ENCODE peak calls at places on chromosomes 5 and 9, in seven cellular contexts. One of them, this sample, is unnamed.
A peak's percentile ranks its signal among the peaks of the same experiment; 100 is the strongest.

GRCh38 chr9:91474656-91475055 is 51.0 kb upstream of the NFIL3 start:
- DNase-seq in thyroid gland: no peak
- DNase-seq in PC-3: peak; percentile 47
- DNase-seq in GM23338: no peak
- DNase-seq in ovary: no peak
- DNase-seq in cardiac muscle cell: peak; percentile 66
- DNase-seq in SK-N-SH: no peak
- DNase-seq in this sample: no peak

GRCh38 chr5:171137768-171138540 is 171.1 kb upstream of the TLX3 start:
- DNase-seq in thyroid gland: no peak
- DNase-seq in PC-3: peak; percentile 75
- DNase-seq in GM23338: no peak
- DNase-seq in ovary: no peak
- DNase-seq in cardiac muscle cell: no peak
- DNase-seq in SK-N-SH: no peak
- DNase-seq in this sample: no peak

GRCh38 chr5:78888580-78889187 is 96.4 kb downstream of the ARSB start:
- DNase-seq in thyroid gland: peak; percentile 14
- DNase-seq in PC-3: no peak
- DNase-seq in GM23338: no peak
- DNase-seq in ovary: peak; percentile 25
- DNase-seq in cardiac muscle cell: no peak
- DNase-seq in SK-N-SH: no peak
- DNase-seq in this sample: no peak

GRCh38 chr5:137582218-137582617 is 83.1 kb upstream of the SPOCK1 start:
- DNase-seq in thyroid gland: no peak
- DNase-seq in PC-3: no peak
- DNase-seq in GM23338: no peak
- DNase-seq in ovary: no peak
- DNase-seq in cardiac muscle cell: no peak
- DNase-seq in SK-N-SH: no peak
- DNase-seq in this sample: no peak

GRCh38 chr9:9881692-9882091 is 731.1 kb downstream of the PTPRD start:
- DNase-seq in thyroid gland: no peak
- DNase-seq in PC-3: no peak
- DNase-seq in GM23338: no peak
- DNase-seq in ovary: no peak
- DNase-seq in cardiac muscle cell: no peak
- DNase-seq in SK-N-SH: no peak
- DNase-seq in this sample: no peak

GRCh38 chr5:91928751-91929521 is 545.8 kb upstream of the ARRDC3 start:
- DNase-seq in thyroid gland: no peak
- DNase-seq in PC-3: peak; percentile 67
- DNase-seq in GM23338: peak; percentile 67
- DNase-seq in ovary: no peak
- DNase-seq in cardiac muscle cell: peak; percentile 30
- DNase-seq in SK-N-SH: peak; percentile 25
- DNase-seq in this sample: no peak

GRCh38 chr9:126375386-126375785 is 48.8 kb downstream of the MVB12B start:
- DNase-seq in thyroid gland: no peak
- DNase-seq in PC-3: peak; percentile 46
- DNase-seq in GM23338: peak; percentile 38
- DNase-seq in ovary: no peak
- DNase-seq in cardiac muscle cell: peak; percentile 33
- DNase-seq in SK-N-SH: peak; percentile 49
- DNase-seq in this sample: no peak

GRCh38 chr5:81760521-81760920 is 9.6 kb upstream of the SSBP2 start:
- DNase-seq in thyroid gland: no peak
- DNase-seq in PC-3: no peak
- DNase-seq in GM23338: no peak
- DNase-seq in ovary: no peak
- DNase-seq in cardiac muscle cell: no peak
- DNase-seq in SK-N-SH: no peak
- DNase-seq in this sample: no peak

GRCh38 chr5:181203842-181204560 is 995 bp downstream of the TRIM7 start:
- DNase-seq in thyroid gland: peak; percentile 47
- DNase-seq in PC-3: no peak
- DNase-seq in GM23338: peak; percentile 64
- DNase-seq in ovary: no peak
- DNase-seq in cardiac muscle cell: no peak
- DNase-seq in SK-N-SH: peak; percentile 73
- DNase-seq in this sample: no peak
- TF ChIP-seq CTCF in thyroid gland: no peak
- TF ChIP-seq CTCF in PC-3: no peak
- TF ChIP-seq CTCF in GM23338: no peak
- TF ChIP-seq CTCF in ovary: no peak
- TF ChIP-seq CTCF in cardiac muscle cell: no peak
- TF ChIP-seq CTCF in SK-N-SH: peak; percentile 8
- TF ChIP-seq CTCF in this sample: no peak

DNA sequence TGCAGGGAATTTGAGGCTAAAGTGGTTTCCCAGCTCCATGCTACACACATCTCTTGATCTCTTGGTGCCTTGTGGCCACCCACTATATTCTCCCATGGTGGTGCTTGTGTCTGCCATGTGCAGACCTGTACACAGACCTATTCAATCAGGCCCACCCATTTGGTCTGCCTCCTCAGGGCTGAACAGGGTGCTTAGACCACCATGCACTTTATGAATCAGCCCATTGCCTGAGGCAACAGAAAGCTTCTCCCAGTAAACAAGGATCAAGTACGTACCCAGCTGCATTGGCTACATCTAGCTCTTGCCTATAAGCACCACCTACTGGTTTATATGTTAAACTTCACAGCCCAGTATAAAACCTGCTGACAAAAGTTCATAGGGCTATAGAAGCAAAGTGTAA is 664.3 kb upstream of the EDIL3 start:
- DNase-seq in thyroid gland: no peak
- DNase-seq in PC-3: peak; percentile 77
- DNase-seq in GM23338: peak; percentile 82
- DNase-seq in ovary: no peak
- DNase-seq in cardiac muscle cell: peak; percentile 71
- DNase-seq in SK-N-SH: no peak
- DNase-seq in this sample: no peak
- TF ChIP-seq CTCF in thyroid gland: no peak
- TF ChIP-seq CTCF in PC-3: peak; percentile 83
- TF ChIP-seq CTCF in GM23338: peak; percentile 84
- TF ChIP-seq CTCF in ovary: no peak
- TF ChIP-seq CTCF in cardiac muscle cell: peak; percentile 52
- TF ChIP-seq CTCF in SK-N-SH: peak; percentile 57
- TF ChIP-seq CTCF in this sample: peak; percentile 63

DNA sequence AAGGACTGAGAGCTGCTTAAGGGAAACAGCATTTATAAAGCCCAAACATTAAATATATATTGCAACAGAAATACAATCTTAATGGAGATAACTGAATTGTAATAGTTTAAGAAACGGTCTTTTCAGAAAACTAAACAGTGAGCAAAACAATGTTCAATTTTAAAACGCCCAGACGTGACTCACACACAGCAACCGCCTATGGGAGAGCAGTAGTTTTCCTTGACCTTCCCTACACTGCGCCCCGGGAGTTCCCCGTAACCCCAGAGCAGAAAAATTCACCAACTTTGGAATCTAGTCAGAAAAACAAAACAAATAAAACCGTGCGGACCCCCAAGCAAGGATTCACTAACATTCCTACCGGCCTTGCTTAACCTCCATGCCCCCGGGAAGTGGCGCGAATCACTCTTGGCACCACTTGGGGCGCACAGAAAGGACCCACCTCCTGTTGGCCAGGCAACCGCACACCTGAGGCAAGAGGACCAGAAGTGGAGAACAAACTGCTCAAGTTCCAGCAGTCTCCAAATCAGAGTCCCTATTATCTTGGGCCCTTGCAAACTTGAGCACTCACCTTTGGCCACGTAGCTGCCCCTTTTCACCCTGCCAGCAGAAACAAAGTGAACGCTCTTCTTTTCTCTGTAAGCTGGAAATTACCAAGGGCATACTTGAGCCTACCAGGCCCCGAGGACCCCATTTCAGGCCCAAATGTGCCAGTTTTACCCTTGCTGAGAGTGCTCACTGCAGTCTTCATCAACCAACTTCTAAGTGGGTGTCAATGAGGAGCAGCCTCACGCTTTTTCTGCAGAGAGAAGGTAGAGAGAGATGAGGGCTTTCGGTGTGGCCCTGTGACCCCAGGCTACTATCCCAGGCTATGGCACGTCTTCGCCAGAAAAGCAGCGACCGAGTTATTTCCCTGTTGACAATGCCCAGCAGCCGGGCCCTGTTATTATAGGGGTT is 189.7 kb downstream of the MEF2C start:
- DNase-seq in thyroid gland: no peak
- DNase-seq in PC-3: no peak
- DNase-seq in GM23338: peak; percentile 85
- DNase-seq in ovary: no peak
- DNase-seq in cardiac muscle cell: no peak
- DNase-seq in SK-N-SH: no peak
- DNase-seq in this sample: no peak
- TF ChIP-seq CTCF in thyroid gland: no peak
- TF ChIP-seq CTCF in PC-3: no peak
- TF ChIP-seq CTCF in GM23338: peak; percentile 24
- TF ChIP-seq CTCF in ovary: no peak
- TF ChIP-seq CTCF in cardiac muscle cell: no peak
- TF ChIP-seq CTCF in SK-N-SH: peak; percentile 15
- TF ChIP-seq CTCF in this sample: no peak

DNA sequence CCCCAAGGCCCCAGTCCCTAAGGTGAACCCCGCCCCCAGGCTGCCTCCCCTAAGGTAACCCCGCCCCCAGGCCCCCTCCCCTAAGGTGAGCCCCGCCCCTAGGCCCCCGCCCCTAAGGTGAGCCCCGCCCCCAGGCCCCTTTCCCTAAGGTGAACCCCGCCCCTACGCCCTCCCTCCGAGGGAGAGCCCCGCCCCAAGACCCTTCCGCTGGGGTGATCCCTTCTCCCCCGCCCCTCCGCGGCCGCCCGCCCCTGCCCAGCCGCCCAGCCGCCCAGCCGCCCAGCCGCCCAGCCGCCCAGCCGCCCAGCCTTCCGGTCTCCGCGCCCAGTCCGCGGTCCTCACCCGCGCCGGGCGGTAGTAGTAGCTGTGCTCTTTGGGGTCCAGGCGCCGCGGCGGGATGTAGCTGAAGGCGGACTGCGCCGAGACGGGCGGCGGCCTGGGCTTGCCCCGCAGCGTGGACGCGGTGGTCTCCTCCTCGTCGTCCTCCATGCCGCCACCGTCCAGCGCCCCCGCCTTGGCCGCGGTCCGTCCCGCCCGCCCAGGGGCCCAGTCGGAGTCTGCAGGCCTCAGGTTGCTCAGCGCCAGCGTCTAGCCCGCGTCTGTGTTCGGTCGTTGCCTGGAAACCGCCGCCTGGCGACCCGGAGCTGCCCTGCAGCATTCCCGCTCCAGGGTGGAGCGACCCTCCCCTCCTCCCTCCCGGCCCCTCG is at the start of gene CFAP90:
- DNase-seq in thyroid gland: peak; percentile 69
- DNase-seq in PC-3: peak; percentile 46
- DNase-seq in GM23338: peak; percentile 96
- DNase-seq in ovary: peak; percentile 67
- DNase-seq in cardiac muscle cell: peak; percentile 66
- DNase-seq in SK-N-SH: peak; percentile 94
- DNase-seq in this sample: peak; percentile 81
- TF ChIP-seq CTCF in thyroid gland: no peak
- TF ChIP-seq CTCF in PC-3: peak; percentile 34
- TF ChIP-seq CTCF in GM23338: peak; percentile 35
- TF ChIP-seq CTCF in ovary: no peak
- TF ChIP-seq CTCF in cardiac muscle cell: peak; percentile 56
- TF ChIP-seq CTCF in SK-N-SH: peak; percentile 29
- TF ChIP-seq CTCF in this sample: peak; percentile 66

DNA sequence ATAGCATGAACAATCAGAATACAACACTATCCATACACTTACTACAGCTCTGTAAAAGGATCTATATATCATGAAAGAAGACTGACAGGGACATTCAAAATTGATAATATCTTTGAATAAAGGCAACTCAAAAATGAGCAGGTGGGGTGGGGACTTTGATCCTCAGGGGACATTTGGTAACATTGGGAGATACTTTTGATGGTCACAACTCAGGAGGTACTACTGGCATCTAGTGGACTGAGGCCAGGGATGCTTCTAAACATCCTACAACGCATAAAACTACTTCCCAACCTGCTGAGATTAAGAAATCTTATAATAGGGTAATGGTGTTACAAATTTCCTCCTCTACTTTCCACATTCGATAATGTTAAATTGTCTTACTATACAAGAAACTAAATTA is 243.9 kb downstream of the ARL15 start:
- DNase-seq in thyroid gland: no peak
- DNase-seq in PC-3: no peak
- DNase-seq in GM23338: no peak
- DNase-seq in ovary: no peak
- DNase-seq in cardiac muscle cell: no peak
- DNase-seq in SK-N-SH: no peak
- DNase-seq in this sample: no peak
- TF ChIP-seq CTCF in thyroid gland: no peak
- TF ChIP-seq CTCF in PC-3: no peak
- TF ChIP-seq CTCF in GM23338: peak; percentile 60
- TF ChIP-seq CTCF in ovary: no peak
- TF ChIP-seq CTCF in cardiac muscle cell: no peak
- TF ChIP-seq CTCF in SK-N-SH: peak; percentile 24
- TF ChIP-seq CTCF in this sample: no peak

DNA sequence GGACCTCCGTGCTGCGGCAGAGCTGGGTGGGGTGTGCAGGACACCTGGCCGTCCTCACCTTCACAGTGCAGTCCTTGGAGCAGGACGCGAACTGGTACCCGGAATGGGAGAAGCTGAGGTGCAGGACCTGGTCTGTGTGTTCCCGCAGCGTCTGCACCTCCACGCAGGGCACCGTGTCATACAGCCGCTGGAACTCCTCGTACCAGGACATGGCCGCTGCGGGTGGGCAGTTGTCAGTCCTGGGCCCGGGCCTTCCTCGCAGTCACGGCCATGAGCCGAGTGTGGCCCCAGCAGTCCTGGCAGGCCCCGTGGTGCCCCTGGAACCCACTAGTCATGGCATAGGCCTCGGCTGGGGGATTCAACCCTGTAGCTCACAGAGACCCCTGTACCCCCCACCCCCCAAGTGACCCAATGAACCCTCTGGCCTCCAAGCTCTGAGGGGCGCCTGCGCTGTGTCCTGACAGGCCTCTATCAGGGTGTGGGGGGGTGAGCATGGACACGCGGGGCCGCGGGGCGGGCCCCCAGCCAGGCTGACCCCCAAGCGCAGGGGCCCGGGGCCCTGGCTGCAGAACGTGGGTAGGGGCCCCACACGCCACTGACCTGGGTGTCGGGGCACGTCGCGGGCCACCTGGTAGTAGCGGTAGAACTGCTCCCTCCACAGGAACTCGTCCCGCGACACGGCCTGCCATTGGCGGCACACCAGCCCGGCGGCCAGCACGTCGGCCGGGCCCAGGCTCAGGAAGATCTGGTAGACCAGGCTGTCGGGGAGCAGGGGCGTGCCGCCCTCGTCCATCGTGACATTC is 1.0 kb downstream of the FBXW5 start:
- DNase-seq in thyroid gland: peak; percentile 42
- DNase-seq in PC-3: peak; percentile 18
- DNase-seq in GM23338: peak; percentile 67
- DNase-seq in ovary: no peak
- DNase-seq in cardiac muscle cell: peak; percentile 35
- DNase-seq in SK-N-SH: peak; percentile 79
- DNase-seq in this sample: no peak
- TF ChIP-seq CTCF in thyroid gland: no peak
- TF ChIP-seq CTCF in PC-3: no peak
- TF ChIP-seq CTCF in GM23338: no peak
- TF ChIP-seq CTCF in ovary: no peak
- TF ChIP-seq CTCF in cardiac muscle cell: no peak
- TF ChIP-seq CTCF in SK-N-SH: no peak
- TF ChIP-seq CTCF in this sample: no peak